ENCODE peak calls at places on chromosomes 12 and 14, in seven cellular contexts. S, J, R, L, H, N and O are unnamed samples.

GRCh38 chr14:27672047-27672446 is 1074.2 kb upstream of the NOVA1 start:
- DNase-seq in S (no peak), J (no peak), R (no peak), L (no peak), H (no peak), N (no peak), O (no peak)

GRCh38 chr14:101898416-101898815 is 66.0 kb upstream of the DYNC1H1 start:
- DNase-seq in S (no peak), J (no peak), R (no peak), L (no peak), H (no peak), N (no peak), O (no peak)

GRCh38 chr14:68376067-68376810 is 416.6 kb downstream of the ZFP36L1 start:
- DNase-seq in S (no peak), J (no peak), R (no peak), L (no peak), H (no peak), N (no peak), O (no peak)

GRCh38 chr12:67424784-67425183 is 155.6 kb downstream of the CAND1 start:
- DNase-seq in S (no peak), J (no peak), R (no peak), L (no peak), H (no peak), N (no peak), O (no peak)

GRCh38 chr14:65840118-65840751 is 427.7 kb downstream of the FUT8 start:
- DNase-seq in S (no peak), J (no peak), R (no peak), L (no peak), H (no peak), N (no peak), O (no peak)

GRCh38 chr12:26704684-26705475 is 128.1 kb downstream of the ITPR2 start:
- DNase-seq in S (no peak), J (no peak), R (no peak), L (peak), H (no peak), N (no peak), O (no peak)

GRCh38 chr12:33438890-33439586 is 581 bp downstream of the SYT10 start:
- DNase-seq in S (no peak), J (peak), R (no peak), L (peak), H (no peak), N (no peak), O (peak)

GRCh38 chr14:37864861-37865718 is 269.7 kb downstream of the TTC6 start:
- DNase-seq in S (no peak), J (peak), R (no peak), L (peak), H (no peak), N (peak), O (no peak)

GRCh38 chr12:14840616-14841015 is 2.7 kb downstream of the ART4 start:
- DNase-seq in S (no peak), J (no peak), R (no peak), L (no peak), H (no peak), N (no peak), O (no peak)

GRCh38 chr12:120365675-120366340 is 3.2 kb downstream of the MSI1 start:
- DNase-seq in S (no peak), J (peak), R (no peak), L (no peak), H (no peak), N (no peak), O (no peak)

GRCh38 chr12:105279460-105280056 is 43.6 kb upstream of the APPL2 start:
- DNase-seq in S (no peak), J (no peak), R (peak), L (peak), H (no peak), N (no peak), O (peak)

GRCh38 chr12:26044007-26044394 is 80.8 kb downstream of the BHLHE41 start:
- DNase-seq in S (no peak), J (no peak), R (no peak), L (no peak), H (no peak), N (peak), O (no peak)

GRCh38 chr12:94793191-94793595 is 142.8 kb upstream of the TMCC3 start:
- DNase-seq in S (no peak), J (no peak), R (no peak), L (peak), H (no peak), N (no peak), O (no peak)

GRCh38 chr12:53791735-53792326 is 40.1 kb upstream of the CISTR start:
- DNase-seq in S (no peak), J (no peak), R (peak), L (no peak), H (no peak), N (no peak), O (no peak)